ENCODE peak calls at places on chromosomes 11 and 22, in nine cellular contexts. C is cardiac muscle cell, F is sigmoid colon, N is uterus, H is fibroblast of lung, R is HCT116, B is lung, I is SJCRH30, V is Panc1. A is an unnamed sample.

GRCh38 chr11:64661146-64661545 is 61.9 kb downstream of the NRXN2 start:
- DNase-seq in I (peak; percentile 38), R (no peak), H (peak; percentile 56), F (no peak), V (no peak), N (no peak), B (no peak), C (peak; percentile 88), A (no peak)

GRCh38 chr11:81979444-81979843 is 754.2 kb downstream of the FAM181B start:
- DNase-seq in H (no peak), V (no peak), B (no peak), C (no peak), I (no peak), R (no peak), F (no peak), N (no peak), A (no peak)

GRCh38 chr22:48581206-48581766 is 1246.4 kb downstream of the BRD1 start:
- DNase-seq in H (no peak), N (no peak), C (no peak), I (peak; percentile 77), F (no peak), B (no peak), R (no peak), V (no peak), A (no peak)

GRCh38 chr22:21020802-21021429 is 6.0 kb downstream of the P2RX6 start:
- DNase-seq in H (no peak), F (no peak), C (peak; percentile 29), R (no peak), I (no peak), B (no peak), V (no peak), N (no peak), A (no peak)

GRCh38 chr11:11979487-11980117 is 28.8 kb downstream of the DKK3 start:
- DNase-seq in F (peak; percentile 78), V (no peak), H (peak; percentile 84), N (peak; percentile 57), C (peak; percentile 67), I (peak; percentile 60), B (no peak), R (no peak), A (no peak)

GRCh38 chr11:75342966-75343870 is 8.2 kb downstream of the ARRB1 start:
- DNase-seq in B (peak; percentile 87), V (no peak), H (peak; percentile 62), F (peak; percentile 72), R (no peak), I (peak; percentile 73), C (peak; percentile 64), N (no peak), A (peak; percentile 52)

GRCh38 chr11:19889531-19889930 is 176.9 kb downstream of the NAV2 start:
- DNase-seq in H (no peak), B (no peak), I (no peak), N (no peak), C (no peak), F (no peak), V (no peak), R (no peak), A (no peak)

GRCh38 chr11:128036556-128037093 is 550.7 kb downstream of the ETS1 start:
- DNase-seq in R (no peak), N (no peak), B (no peak), V (no peak), H (no peak), F (no peak), I (peak; percentile 9), C (no peak), A (no peak)

GRCh38 chr22:29820941-29821789 is 16.9 kb downstream of the ASCC2 start:
- DNase-seq in H (peak; percentile 90), I (peak; percentile 74), N (no peak), F (peak; percentile 70), B (peak; percentile 95), R (peak; percentile 49), V (no peak), C (peak; percentile 100), A (no peak)

GRCh38 chr22:33896154-33896800 is 24.0 kb downstream of the LARGE1 start:
- DNase-seq in R (no peak), F (no peak), H (no peak), B (no peak), C (no peak), I (no peak), N (no peak), V (no peak), A (no peak)
- H3K27ac ChIP-seq in R (no peak overlapping the region), F (no peak overlapping the region), H (no peak overlapping the region), B (no peak overlapping the region), C (no peak overlapping the region), I (no peak overlapping the region), N (peak overlapping the region; percentile 39), V (no peak overlapping the region), A (peak overlapping the region; percentile 94)

GRCh38 chr11:43575931-43576833 is 104.4 kb upstream of the HSD17B12 start:
- DNase-seq in V (no peak), B (no peak), I (no peak), N (no peak), C (peak; percentile 28), F (no peak), R (no peak), H (no peak), A (no peak)
- H3K4me1 ChIP-seq in V (peaks cover 34% of the 10 kb centered on the region), B (peaks cover 15% of the 10 kb centered on the region), I (peaks cover 8% of the 10 kb centered on the region), N (no peaks in the 10 kb centered on the region), C (peaks cover 26% of the 10 kb centered on the region), F (no peaks in the 10 kb centered on the region), R (no peaks in the 10 kb centered on the region), H (no peaks in the 10 kb centered on the region), A (peaks cover 1% of the 10 kb centered on the region)

GRCh38 chr11:61752117-61752924 is at the start of gene MYRF:
- DNase-seq in F (no peak), B (no peak), N (peak; percentile 70), R (no peak), I (no peak), C (peak; percentile 58), H (no peak), V (no peak), A (no peak)

GRCh38 chr11:61751384-61751783 is 1.1 kb upstream of the MYRF start:
- DNase-seq in B (no peak), H (no peak), F (no peak), R (no peak), V (no peak), N (no peak), I (no peak), C (no peak), A (no peak)

GRCh38 chr11:61754534-61755482 is 2.4 kb downstream of the MYRF start:
- DNase-seq in F (no peak), N (peak; percentile 75), C (peak; percentile 90), I (no peak), B (peak; percentile 41), H (peak; percentile 15), V (no peak), R (no peak), A (no peak)

GRCh38 chr11:61752925-61753551 is 602 bp downstream of the MYRF start:
- DNase-seq in N (no peak), V (no peak), R (no peak), C (no peak), I (no peak), H (no peak), B (no peak), F (no peak), A (no peak)

GRCh38 chr11:61753672-61754071 is 1.2 kb downstream of the MYRF start:
- DNase-seq in C (no peak), N (no peak), V (no peak), R (no peak), H (no peak), I (no peak), F (no peak), B (no peak), A (no peak)
- H3K27ac ChIP-seq in C (peak overlapping the region; percentile 85), N (peak overlapping the region; percentile 91), V (no peak overlapping the region), R (no peak overlapping the region), H (no peak overlapping the region), I (no peak overlapping the region), F (no peak overlapping the region), B (no peak overlapping the region), A (no peak overlapping the region)

GRCh38 chr22:33903012-33903411 is 17.3 kb downstream of the LARGE1 start:
- DNase-seq in V (no peak), C (no peak), N (no peak), I (no peak), H (no peak), F (no peak), R (no peak), B (no peak), A (no peak)
- H3K4me1 ChIP-seq in V (no peaks in the 10 kb centered on the region), C (no peaks in the 10 kb centered on the region), N (no peaks in the 10 kb centered on the region), I (no peaks in the 10 kb centered on the region), H (no peaks in the 10 kb centered on the region), F (no peaks in the 10 kb centered on the region), R (no peaks in the 10 kb centered on the region), B (peaks cover 12% of the 10 kb centered on the region), A (peaks cover 19% of the 10 kb centered on the region)

DNA sequence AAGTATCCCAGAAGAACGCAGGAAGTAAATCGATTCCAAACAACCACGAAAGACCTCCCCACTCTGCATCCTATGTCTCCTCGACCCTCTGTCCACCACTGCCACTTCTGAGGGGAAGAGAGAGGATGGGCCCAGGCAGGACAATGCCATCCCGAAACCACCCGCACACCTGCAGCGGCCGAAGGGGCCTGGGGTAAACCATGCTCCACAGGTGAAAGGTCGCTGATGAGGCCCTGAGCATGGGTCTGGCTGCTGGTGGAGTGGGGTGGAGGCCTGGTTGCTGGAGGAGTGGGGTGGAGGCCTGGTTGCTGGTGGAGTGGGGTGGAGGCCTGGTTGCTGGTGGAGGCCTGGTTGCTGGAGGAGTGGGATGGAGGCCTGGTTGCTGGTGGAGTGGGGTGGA is 13.1 kb downstream of the TOLLIP start:
- DNase-seq in H (no peak), I (no peak), F (peak; percentile 47), V (no peak), B (no peak), N (no peak), C (no peak), R (no peak), A (no peak)
- H3K27ac ChIP-seq in H (no peak overlapping the region), I (no peak overlapping the region), F (no peak overlapping the region), V (no peak overlapping the region), B (no peak overlapping the region), N (no peak overlapping the region), C (no peak overlapping the region), R (no peak overlapping the region), A (no peak overlapping the region)